ENCODE peak calls at places on chromosomes 16 and 17, in four cellular contexts. W is psoas muscle, S is astrocyte, Q is PC-9. Z is an unnamed sample. For H3K36me3, the result is how much of the 10 kb centered on the place peaks cover.

GRCh38 chr16:66382171-66382965 is 15.9 kb downstream of the CDH5 start:
- DNase-seq in W (no peak), S (peak), Q (peak), Z (peak)

GRCh38 chr17:32497431-32498205 is 10.8 kb downstream of the CDK5R1 start:
- DNase-seq in Q (peak), W (peak), S (peak), Z (no peak)

GRCh38 chr17:2724783-2725164 is 13.2 kb upstream of the CLUH start:
- DNase-seq in Q (no peak), W (no peak), S (peak), Z (no peak)

GRCh38 chr17:43021739-43022512 is at the start of gene VAT1:
- DNase-seq in W (peak), S (peak), Q (peak), Z (no peak)

GRCh38 chr17:49372428-49372827 is 10.4 kb upstream of the ZNF652 start:
- DNase-seq in Q (no peak), S (no peak), W (no peak), Z (no peak)

GRCh38 chr17:14833201-14833773 is 431.8 kb downstream of the PMP22 start:
- DNase-seq in Q (no peak), W (no peak), S (no peak), Z (peak)

GRCh38 chr17:38320482-38320881 is 23.3 kb downstream of the GPR179 start:
- DNase-seq in S (no peak), Q (peak), W (no peak), Z (no peak)

GRCh38 chr17:50094243-50094752 is 853 bp upstream of the PDK2 start:
- DNase-seq in Q (peak), W (peak), S (peak), Z (no peak)

GRCh38 chr16:57145964-57146647 is 39.7 kb downstream of the PSME3IP1 start:
- DNase-seq in W (no peak), Q (no peak), S (no peak), Z (no peak)

GRCh38 chr16:66561381-66562080 is 4.7 kb upstream of the CMTM1 start:
- DNase-seq in Q (no peak), S (no peak), W (no peak), Z (no peak)

GRCh38 chr17:57226793-57227192 is 29.5 kb upstream of the MSI2 start:
- DNase-seq in Q (no peak), W (no peak), S (no peak), Z (no peak)

GRCh38 chr17:3639981-3640596 is 3.5 kb downstream of the CTNS start:
- DNase-seq in S (peak), W (peak), Q (no peak), Z (no peak)

GRCh38 chr17:64005734-64006167 is 7.6 kb downstream of the PRR29 start:
- DNase-seq in W (peak), Q (peak), S (no peak), Z (no peak)

GRCh38 chr16:70705056-70705455 is 19.2 kb upstream of the MTSS2 start:
- DNase-seq in Q (no peak), W (no peak), S (no peak), Z (no peak)

GRCh38 chr17:8701221-8701620 is 43.4 kb downstream of the CCDC42 start:
- DNase-seq in Q (no peak), W (no peak), S (no peak), Z (no peak)

GRCh38 chr17:82978765-82979349 is 100.6 kb upstream of the METRNL start:
- DNase-seq in Q (no peak), W (no peak), S (no peak), Z (no peak)

GRCh38 chr17:38604479-38605229 is 1.1 kb downstream of the SRCIN1 start:
- DNase-seq in Q (no peak), S (no peak), W (peak), Z (no peak)

GRCh38 chr17:75077490-75078096 is 10.2 kb upstream of the SLC16A5 start:
- DNase-seq in W (peak), S (no peak), Q (peak), Z (no peak)

GRCh38 chr17:30064738-30065137 is 51.9 kb upstream of the NSRP1 start:
- DNase-seq in W (no peak), Q (no peak), S (no peak), Z (no peak)

GRCh38 chr16:27972500-27972899 is 91.0 kb downstream of the GSG1L start:
- DNase-seq in S (peak), Q (peak), W (no peak), Z (no peak)

GRCh38 chr17:34366051-34366450 is 3.0 kb upstream of the CCL1 start:
- DNase-seq in S (no peak), Q (no peak), W (no peak), Z (no peak)

GRCh38 chr17:3635474-3636153 is 436 bp downstream of the SHPK start:
- DNase-seq in Q (peak), W (no peak), S (no peak), Z (no peak)

GRCh38 chr16:89829630-89830437 is 1.6 kb downstream of the SPIRE2 start:
- DNase-seq in S (no peak), Q (no peak), W (no peak), Z (no peak)

GRCh38 chr16:1920727-1921155 is 2.5 kb upstream of the HS3ST6 start:
- DNase-seq in Q (peak), S (no peak), W (no peak), Z (no peak)

GRCh38 chr17:78324391-78325075 is 35.3 kb downstream of the SOCS3 start:
- DNase-seq in W (peak), S (peak), Q (no peak), Z (peak)

GRCh38 chr17:78051186-78051972 is 77.2 kb downstream of the TMC6 start:
- DNase-seq in W (no peak), Q (no peak), S (no peak), Z (no peak)

GRCh38 chr17:54418467-54418866 is 482.2 kb upstream of the TOM1L1 start:
- DNase-seq in W (no peak), Q (no peak), S (no peak), Z (no peak)

GRCh38 chr16:75380870-75381269 is 52.4 kb downstream of the CFDP1 start:
- DNase-seq in Q (no peak), S (no peak), W (no peak), Z (no peak)

GRCh38 chr16:15970743-15971434 is 21.5 kb downstream of the ABCC1 start:
- DNase-seq in Q (no peak), S (no peak), W (no peak), Z (no peak)

GRCh38 chr17:40319651-40320550 is 10.9 kb downstream of the RARA start:
- DNase-seq in W (peak), S (no peak), Q (no peak), Z (no peak)

GRCh38 chr16:46811682-46812081 is 19.3 kb downstream of the C16orf87 start:
- DNase-seq in Q (no peak), S (no peak), W (no peak), Z (no peak)

GRCh38 chr16:24989417-24989978 is 25.7 kb downstream of the ARHGAP17 start:
- DNase-seq in W (no peak), S (peak), Q (no peak), Z (no peak)

GRCh38 chr16:81889896-81890634 is 111.0 kb downstream of the PLCG2 start:
- DNase-seq in W (no peak), Q (peak), S (peak), Z (peak)

GRCh38 chr17:55641559-55642160 is 81.0 kb downstream of the TMEM100 start:
- DNase-seq in S (peak), Q (peak), W (peak), Z (no peak)

GRCh38 chr16:81548901-81549546 is 104.4 kb downstream of the CMIP start:
- DNase-seq in W (no peak), Q (no peak), S (no peak), Z (no peak)

GRCh38 chr17:34349748-34350147 is 6.5 kb upstream of the CCL13 start:
- DNase-seq in Q (no peak), S (no peak), W (no peak), Z (no peak)

GRCh38 chr16:52914428-52914827 is 138.3 kb downstream of the CHD9NB start:
- DNase-seq in Q (no peak), S (no peak), W (no peak), Z (no peak)

DNA sequence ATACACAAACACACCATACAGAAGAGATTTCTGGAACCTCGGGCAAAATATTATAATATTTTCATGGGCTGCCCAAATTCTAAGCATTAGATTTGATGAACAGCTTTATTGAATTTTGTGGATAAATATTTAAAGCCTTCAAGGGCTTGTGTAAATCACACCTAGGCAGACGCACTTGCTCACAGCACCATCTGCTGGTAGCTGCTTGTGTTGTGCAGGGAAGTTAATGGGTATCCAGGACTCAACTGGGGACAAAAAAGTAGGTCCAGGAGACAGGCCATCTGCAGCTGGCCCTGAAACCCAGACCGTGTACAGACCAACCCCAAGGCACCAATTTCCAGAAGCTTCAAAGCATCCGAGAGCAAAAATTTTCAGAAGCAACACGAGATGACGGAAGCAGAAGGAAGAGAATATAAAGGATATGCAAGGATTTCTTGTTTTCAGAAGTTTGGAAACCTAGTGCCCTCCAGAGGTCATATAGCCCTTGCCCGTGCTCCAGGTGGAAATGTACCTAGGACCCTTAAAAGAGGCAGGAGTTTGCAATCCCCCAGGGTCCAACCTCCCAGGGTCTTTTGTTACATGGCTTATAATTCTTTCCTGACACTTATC is 140.0 kb downstream of the CHD9NB start:
- DNase-seq in Q (peak), S (peak), W (peak), Z (no peak)
- TF ChIP-seq CTCF in Q (peak), S (peak), W (peak), Z (peak)

DNA sequence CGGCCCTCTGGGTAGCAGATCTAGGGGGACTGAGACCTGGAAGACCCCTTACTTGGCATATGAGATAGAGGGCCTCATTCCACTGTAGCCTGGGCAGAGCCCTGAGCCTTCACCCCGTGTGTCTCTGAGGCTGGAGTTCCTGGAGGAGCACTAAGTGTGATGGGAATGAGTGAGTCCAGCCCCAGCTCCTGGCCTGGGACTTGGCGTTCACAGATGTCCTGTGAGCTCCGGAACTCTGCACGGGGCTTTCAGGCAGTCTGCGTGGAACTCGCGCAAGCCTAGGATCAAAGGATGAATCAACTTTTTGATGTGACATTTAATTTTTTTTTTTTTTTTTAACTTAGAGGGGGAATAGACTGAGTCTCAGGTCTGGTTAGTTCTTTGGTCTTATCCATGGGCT is 1.8 kb downstream of the NKD1 start:
- DNase-seq in S (no peak), Q (no peak), W (no peak), Z (no peak)
- H3K4me3 ChIP-seq in S (no peak), Q (no peak), W (peak), Z (no peak)

GRCh38 chr17:81700353-81701287 is 2.5 kb upstream of the MRPL12 start:
- DNase-seq in S (no peak), Q (no peak), W (no peak), Z (no peak)
- H3K36me3 ChIP-seq in S (under half), Q (under half), W (half or more), Z (under half)

GRCh38 chr17:58513391-58513912 is 986 bp downstream of the MTMR4 start:
- DNase-seq in W (no peak), S (no peak), Q (no peak), Z (no peak)
- TF ChIP-seq CTCF in W (no peak), S (no peak), Q (no peak), Z (no peak)

GRCh38 chr17:35447494-35447893 is 1.1 kb downstream of the SLFN13 start:
- DNase-seq in W (no peak), S (no peak), Q (no peak), Z (no peak)
- H3K4me3 ChIP-seq in W (peak), S (no peak), Q (no peak), Z (no peak)

DNA sequence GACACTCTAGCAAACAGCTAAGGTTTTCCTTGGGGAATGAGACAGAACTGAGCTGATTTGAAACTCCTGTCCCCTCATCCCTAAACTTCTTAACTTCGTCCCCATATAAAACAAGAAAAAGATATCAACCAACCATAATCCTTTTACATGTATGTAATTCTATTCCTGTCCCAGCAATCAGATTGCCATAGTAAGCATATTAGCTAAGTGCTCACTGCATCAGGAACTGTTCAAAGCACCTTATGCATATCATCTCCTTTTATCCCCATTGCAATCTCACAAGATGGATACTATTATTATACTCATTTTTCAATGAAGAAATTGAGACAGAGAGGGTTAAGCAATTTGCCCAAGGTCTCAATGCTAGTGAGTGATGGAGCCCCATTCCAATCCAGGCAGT is 6.8 kb downstream of the KIF18B start:
- DNase-seq in S (no peak), Q (no peak), W (no peak), Z (no peak)
- H3K36me3 ChIP-seq in S (under half), Q (under half), W (under half), Z (under half)

Z was measured in BJ.